ENCODE peak calls at places on chromosome 20, in ten cellular contexts. T, F, G, P, W, X, I, A, J and N are unnamed samples.

GRCh38 chr20:830011-830521 is 3.4 kb upstream of the FAM110A start:
- DNase-seq in J (no peak), I (no peak), G (no peak), F (no peak), P (no peak), A (no peak), T (peak; percentile 1), X (no peak), W (no peak), N (no peak)

GRCh38 chr20:35000922-35001595 is 45.4 kb downstream of the MYH7B start:
- DNase-seq in A (peak; percentile 71), J (no peak), T (peak; percentile 75), X (no peak), F (no peak), W (no peak), I (no peak), P (no peak), G (no peak), N (no peak)

GRCh38 chr20:544153-544725 is 649 bp upstream of the CSNK2A1 start:
- DNase-seq in W (no peak), A (no peak), T (no peak), P (no peak), F (no peak), I (no peak), J (no peak), G (no peak), X (no peak), N (no peak)

GRCh38 chr20:38893485-38894090 is 32.6 kb upstream of the FAM83D start:
- DNase-seq in J (peak; percentile 75), I (peak; percentile 68), P (peak; percentile 75), G (peak; percentile 52), T (peak; percentile 88), W (peak; percentile 94), F (peak; percentile 72), X (peak; percentile 74), A (peak; percentile 95), N (peak; percentile 60)

GRCh38 chr20:52103469-52103910 is 88.1 kb downstream of the ZFP64 start:
- DNase-seq in G (no peak), T (no peak), J (no peak), A (no peak), X (peak; percentile 84), P (no peak), I (no peak), F (no peak), W (peak; percentile 75), N (no peak)

GRCh38 chr20:19815553-19815991 is 57.5 kb downstream of the RIN2 start:
- DNase-seq in F (no peak), J (peak; percentile 99), T (no peak), P (no peak), W (no peak), A (no peak), I (no peak), G (peak; percentile 60), X (peak; percentile 68), N (no peak)

GRCh38 chr20:21033817-21034216 is 72.3 kb downstream of the LINC00237 start:
- DNase-seq in G (no peak), T (no peak), J (no peak), F (no peak), W (peak; percentile 86), P (no peak), X (no peak), A (no peak), I (no peak), N (no peak)

GRCh38 chr20:62603021-62603906 is 39.0 kb upstream of the SLCO4A1 start:
- DNase-seq in G (peak; percentile 61), F (peak; percentile 27), X (peak; percentile 74), T (peak; percentile 94), I (peak; percentile 31), W (no peak), J (peak; percentile 98), P (peak; percentile 88), A (peak; percentile 95), N (no peak)

GRCh38 chr20:10541668-10542411 is 106.7 kb downstream of the SLX4IP start:
- DNase-seq in A (no peak), F (no peak), P (no peak), I (no peak), G (no peak), J (peak; percentile 41), T (no peak), X (no peak), W (no peak), N (no peak)

GRCh38 chr20:50506270-50506579 is 4.0 kb upstream of the PTPN1 start:
- DNase-seq in W (no peak), X (no peak), I (no peak), J (no peak), G (no peak), A (no peak), F (no peak), T (no peak), P (no peak), N (no peak)

DNA sequence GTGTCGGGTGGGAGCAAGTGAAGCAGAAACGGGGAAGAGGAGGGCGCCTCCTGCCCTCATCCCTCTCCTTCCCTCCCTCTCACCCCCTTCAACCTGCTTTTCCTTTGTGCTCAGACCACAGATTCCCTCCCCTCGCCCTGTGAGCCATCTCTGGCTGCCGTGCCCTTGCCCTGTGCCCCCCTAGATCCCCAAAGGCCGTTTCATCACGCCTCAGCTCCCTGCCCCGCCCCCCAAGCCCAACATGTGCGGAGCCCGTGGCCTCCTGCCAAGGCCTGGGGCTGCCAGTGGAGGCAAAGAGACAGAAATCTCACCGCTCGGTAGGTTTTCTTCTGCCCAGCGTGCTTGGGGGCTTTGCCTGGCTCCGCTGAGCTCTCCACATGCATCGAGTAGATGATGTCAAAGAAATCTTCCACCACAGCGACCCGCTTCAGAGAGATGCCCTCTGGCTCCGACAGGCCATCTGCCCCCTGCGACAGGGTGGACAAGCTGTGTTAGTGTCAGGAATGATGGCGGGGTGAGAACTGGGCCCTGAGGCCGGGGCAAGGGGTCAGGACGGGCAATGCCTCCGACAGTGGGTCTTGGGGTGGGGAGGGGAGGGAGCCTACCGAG is 57.6 kb downstream of the NOL4L start:
- DNase-seq in I (no peak), A (peak; percentile 59), X (no peak), T (peak; percentile 75), J (no peak), W (peak; percentile 55), F (no peak), G (no peak), P (peak; percentile 46), N (no peak)
- H3K4me1 ChIP-seq in I (no peaks in the 10 kb centered on the region), A (peaks cover 34% of the 10 kb centered on the region), X (peaks cover 11% of the 10 kb centered on the region), T (peaks cover 13% of the 10 kb centered on the region), J (no peaks in the 10 kb centered on the region), W (no peaks in the 10 kb centered on the region), F (peaks cover 83% of the 10 kb centered on the region), G (peaks cover 54% of the 10 kb centered on the region), P (peaks cover 18% of the 10 kb centered on the region), N (peaks cover 1% of the 10 kb centered on the region)

GRCh38 chr20:25015986-25016385 is 23.4 kb upstream of the APMAP start:
- DNase-seq in W (peak; percentile 38), F (no peak), J (no peak), X (no peak), G (no peak), T (peak; percentile 47), I (no peak), A (no peak), P (no peak), N (no peak)
- H3K36me3 ChIP-seq in W (no peaks in the 10 kb centered on the region), F (peaks cover 64% of the 10 kb centered on the region), J (no peaks in the 10 kb centered on the region), X (no peaks in the 10 kb centered on the region), G (peaks cover 64% of the 10 kb centered on the region), T (peaks cover 42% of the 10 kb centered on the region), I (no peaks in the 10 kb centered on the region), A (no peaks in the 10 kb centered on the region), P (peaks cover 80% of the 10 kb centered on the region), N (no peaks in the 10 kb centered on the region)

GRCh38 chr20:59753836-59754235 is 149.5 kb downstream of the PHACTR3 start:
- DNase-seq in X (no peak), I (no peak), J (no peak), W (no peak), P (no peak), G (no peak), F (no peak), A (no peak), T (no peak), N (no peak)

GRCh38 chr20:59754551-59754950 is 150.2 kb downstream of the PHACTR3 start:
- DNase-seq in W (no peak), J (no peak), F (no peak), T (no peak), X (no peak), I (no peak), G (no peak), A (no peak), P (no peak), N (no peak)

GRCh38 chr20:59752101-59752586 is 147.8 kb downstream of the PHACTR3 start:
- DNase-seq in P (peak; percentile 63), X (no peak), I (no peak), T (no peak), W (no peak), J (no peak), F (no peak), A (no peak), G (peak; percentile 59), N (no peak)

GRCh38 chr20:59751075-59751711 is 146.9 kb downstream of the PHACTR3 start:
- DNase-seq in T (peak; percentile 90), F (no peak), J (peak; percentile 73), P (peak; percentile 78), G (peak; percentile 63), I (peak; percentile 64), X (peak; percentile 64), W (peak; percentile 95), A (peak; percentile 88), N (no peak)

DNA sequence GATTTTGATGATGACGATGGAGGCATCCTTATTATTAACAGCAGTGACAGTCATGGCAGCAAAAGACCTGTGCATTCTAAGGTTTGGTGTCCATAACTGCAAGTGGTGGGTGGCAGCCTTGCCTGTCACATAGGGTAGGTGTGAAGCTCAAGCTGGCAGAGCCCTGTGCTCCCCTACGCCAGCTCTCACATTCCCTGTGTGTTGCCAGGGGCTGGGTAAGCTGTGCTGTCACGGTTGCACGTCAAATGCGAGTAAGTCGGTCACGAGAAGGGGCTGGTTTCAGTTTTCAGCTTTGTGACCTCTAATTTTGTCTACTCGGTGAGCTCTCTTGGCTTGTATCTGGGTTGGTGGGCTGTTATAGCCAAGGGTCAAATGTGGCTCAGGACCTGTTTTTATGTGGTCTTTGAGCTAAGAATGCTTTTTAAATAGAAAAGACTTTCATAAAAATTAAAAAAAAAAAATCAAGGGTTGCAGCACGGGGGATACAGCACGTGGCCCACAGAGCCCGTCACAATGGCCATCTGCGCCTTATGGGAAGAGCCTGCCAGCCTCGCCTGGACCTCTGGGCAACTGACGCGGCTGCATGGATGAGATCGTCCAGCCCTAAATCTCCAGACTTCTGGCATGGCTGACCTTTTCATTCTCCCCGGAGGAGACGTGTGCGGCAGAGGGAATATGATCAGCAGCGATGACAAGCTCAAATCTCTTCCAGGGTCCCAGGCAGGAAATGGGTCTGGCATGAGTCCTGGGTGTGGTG is 148.5 kb downstream of the PHACTR3 start:
- DNase-seq in P (no peak), T (no peak), A (no peak), W (no peak), X (no peak), F (no peak), J (no peak), I (no peak), G (peak; percentile 24), N (no peak)
- H3K27ac ChIP-seq in P (no peak overlapping the region), T (no peak overlapping the region), A (no peak overlapping the region), W (no peak overlapping the region), X (no peak overlapping the region), F (no peak overlapping the region), J (no peak overlapping the region), I (no peak overlapping the region), G (peak overlapping the region; percentile 74), N (no peak overlapping the region)

DNA sequence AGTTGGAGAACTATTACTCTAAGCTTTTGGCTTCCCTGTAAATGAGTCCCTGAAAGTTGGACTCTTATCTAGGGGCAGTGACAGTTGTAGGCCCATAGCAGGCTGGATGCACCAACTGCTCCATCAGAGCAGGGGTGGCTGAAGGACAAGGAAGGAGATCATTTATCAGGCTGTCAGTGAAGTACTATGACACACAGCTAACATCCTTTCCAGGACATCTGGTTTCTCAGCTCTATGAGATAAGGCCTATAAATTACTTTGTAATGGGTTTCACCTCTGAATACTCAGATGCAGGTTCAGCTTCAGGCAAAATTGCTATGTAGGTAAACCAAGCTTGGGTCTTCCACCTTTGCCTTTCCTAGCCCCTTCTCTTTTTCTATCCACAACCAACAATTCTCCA is 468.5 kb downstream of the KIF16B start:
- DNase-seq in T (no peak), I (no peak), X (no peak), F (no peak), J (peak; percentile 18), A (no peak), P (no peak), G (no peak), W (no peak), N (no peak)
- H3K4me1 ChIP-seq in T (no peaks in the 10 kb centered on the region), I (no peaks in the 10 kb centered on the region), X (peaks cover 43% of the 10 kb centered on the region), F (no peaks in the 10 kb centered on the region), J (peaks cover 33% of the 10 kb centered on the region), A (no peaks in the 10 kb centered on the region), P (peaks cover under 1% of the 10 kb centered on the region), G (no peaks in the 10 kb centered on the region), W (peaks cover 2% of the 10 kb centered on the region), N (no peaks in the 10 kb centered on the region)